ENCODE peak calls at places on chromosome 11, in four cellular contexts. One of them, this sample, is unnamed.

GRCh38 chr11:1531418-1531817 is 40.7 kb downstream of the DUSP8 start:
- DNase-seq in H54: no peak
- DNase-seq in activated CD4-positive, alpha-beta T cell treated with anti-CD3 and anti-CD28 coated beads, Interleukin-2, amount 50 U/mL, for 48 hours: no peak
- DNase-seq in DMS153: no peak
- DNase-seq in this sample: no peak

GRCh38 chr11:45209904-45210699 is 63.7 kb downstream of the PRDM11 start:
- DNase-seq in H54: no peak
- DNase-seq in activated CD4-positive, alpha-beta T cell treated with anti-CD3 and anti-CD28 coated beads, Interleukin-2, amount 50 U/mL, for 48 hours: no peak
- DNase-seq in DMS153: peak; percentile 73
- DNase-seq in this sample: peak; percentile 45

GRCh38 chr11:117413616-117414015 is 86.0 kb downstream of the CEP164 start:
- DNase-seq in H54: no peak
- DNase-seq in activated CD4-positive, alpha-beta T cell treated with anti-CD3 and anti-CD28 coated beads, Interleukin-2, amount 50 U/mL, for 48 hours: no peak
- DNase-seq in DMS153: no peak
- DNase-seq in this sample: no peak

GRCh38 chr11:48150213-48150612 is 66.4 kb upstream of the OR4B1 start:
- DNase-seq in H54: no peak
- DNase-seq in activated CD4-positive, alpha-beta T cell treated with anti-CD3 and anti-CD28 coated beads, Interleukin-2, amount 50 U/mL, for 48 hours: no peak
- DNase-seq in DMS153: no peak
- DNase-seq in this sample: no peak

GRCh38 chr11:35147273-35147672 is 8.3 kb downstream of the CD44 start:
- DNase-seq in H54: no peak
- DNase-seq in activated CD4-positive, alpha-beta T cell treated with anti-CD3 and anti-CD28 coated beads, Interleukin-2, amount 50 U/mL, for 48 hours: no peak
- DNase-seq in DMS153: no peak
- DNase-seq in this sample: no peak

GRCh38 chr11:9861860-9862725 is 198.2 kb downstream of the SWAP70 start:
- DNase-seq in H54: no peak
- DNase-seq in activated CD4-positive, alpha-beta T cell treated with anti-CD3 and anti-CD28 coated beads, Interleukin-2, amount 50 U/mL, for 48 hours: peak; percentile 62
- DNase-seq in DMS153: no peak
- DNase-seq in this sample: peak; percentile 81

GRCh38 chr11:72985645-72986044 is 156.5 kb downstream of the FCHSD2 start:
- DNase-seq in H54: no peak
- DNase-seq in activated CD4-positive, alpha-beta T cell treated with anti-CD3 and anti-CD28 coated beads, Interleukin-2, amount 50 U/mL, for 48 hours: no peak
- DNase-seq in DMS153: no peak
- DNase-seq in this sample: no peak

GRCh38 chr11:74570266-74571061 is 21.9 kb upstream of the POLD3 start:
- DNase-seq in H54: peak; percentile 56
- DNase-seq in activated CD4-positive, alpha-beta T cell treated with anti-CD3 and anti-CD28 coated beads, Interleukin-2, amount 50 U/mL, for 48 hours: peak; percentile 33
- DNase-seq in DMS153: peak; percentile 17
- DNase-seq in this sample: peak; percentile 77

GRCh38 chr11:33802414-33802950 is 28.2 kb upstream of the FBXO3 start:
- DNase-seq in H54: peak; percentile 71
- DNase-seq in activated CD4-positive, alpha-beta T cell treated with anti-CD3 and anti-CD28 coated beads, Interleukin-2, amount 50 U/mL, for 48 hours: peak; percentile 20
- DNase-seq in DMS153: peak; percentile 84
- DNase-seq in this sample: peak; percentile 58

GRCh38 chr11:129846508-129847335 is 31.1 kb downstream of the TMEM45B start:
- DNase-seq in H54: peak; percentile 33
- DNase-seq in activated CD4-positive, alpha-beta T cell treated with anti-CD3 and anti-CD28 coated beads, Interleukin-2, amount 50 U/mL, for 48 hours: no peak
- DNase-seq in DMS153: peak; percentile 85
- DNase-seq in this sample: no peak

GRCh38 chr11:65972116-65972515 is 10.6 kb downstream of the SART1 start:
- DNase-seq in H54: no peak
- DNase-seq in activated CD4-positive, alpha-beta T cell treated with anti-CD3 and anti-CD28 coated beads, Interleukin-2, amount 50 U/mL, for 48 hours: no peak
- DNase-seq in DMS153: no peak
- DNase-seq in this sample: no peak

GRCh38 chr11:117221775-117222517 is 9.9 kb downstream of the PCSK7 start:
- DNase-seq in H54: no peak
- DNase-seq in activated CD4-positive, alpha-beta T cell treated with anti-CD3 and anti-CD28 coated beads, Interleukin-2, amount 50 U/mL, for 48 hours: no peak
- DNase-seq in DMS153: peak; percentile 43
- DNase-seq in this sample: no peak

GRCh38 chr11:93740031-93740801 is 1.1 kb downstream of the TAF1D start:
- DNase-seq in H54: peak; percentile 5
- DNase-seq in activated CD4-positive, alpha-beta T cell treated with anti-CD3 and anti-CD28 coated beads, Interleukin-2, amount 50 U/mL, for 48 hours: peak; percentile 67
- DNase-seq in DMS153: no peak
- DNase-seq in this sample: peak; percentile 69

GRCh38 chr11:116108161-116108560 is 603.9 kb upstream of the CADM1 start:
- DNase-seq in H54: no peak
- DNase-seq in activated CD4-positive, alpha-beta T cell treated with anti-CD3 and anti-CD28 coated beads, Interleukin-2, amount 50 U/mL, for 48 hours: no peak
- DNase-seq in DMS153: no peak
- DNase-seq in this sample: no peak

GRCh38 chr11:102216433-102217163 is 100.7 kb upstream of the BIRC3 start:
- DNase-seq in H54: no peak
- DNase-seq in activated CD4-positive, alpha-beta T cell treated with anti-CD3 and anti-CD28 coated beads, Interleukin-2, amount 50 U/mL, for 48 hours: no peak
- DNase-seq in DMS153: no peak
- DNase-seq in this sample: no peak

GRCh38 chr11:74025467-74026166 is 16.7 kb upstream of the UCP3 start:
- DNase-seq in H54: peak; percentile 37
- DNase-seq in activated CD4-positive, alpha-beta T cell treated with anti-CD3 and anti-CD28 coated beads, Interleukin-2, amount 50 U/mL, for 48 hours: no peak
- DNase-seq in DMS153: no peak
- DNase-seq in this sample: no peak

This sample was measured in NB4.